ENCODE peak calls at places on chromosome 18, in five cellular contexts. E is gastrocnemius medialis, U is H1, R is testis, D is tibial nerve. S is an unnamed sample.

GRCh38 chr18:35132284-35132910 is 91.2 kb downstream of the MAPRE2 start:
- DNase-seq in U (no peak), D (no peak), R (no peak), E (no peak), S (no peak)

GRCh38 chr18:76494181-76494540 is 881 bp downstream of the ZNF516 start:
- DNase-seq in U (no peak), E (peak; percentile 36), D (peak; percentile 37), R (peak; percentile 69), S (no peak)

GRCh38 chr18:74748809-74749208 is 151.1 kb downstream of the ZNF407 start:
- DNase-seq in E (no peak), U (no peak), R (no peak), D (no peak), S (no peak)

GRCh38 chr18:5253910-5254309 is 41.6 kb downstream of the ZBTB14 start:
- DNase-seq in R (no peak), E (no peak), U (no peak), D (no peak), S (no peak)

GRCh38 chr18:55407774-55408535 is 180.0 kb downstream of the TCF4 start:
- DNase-seq in D (no peak), E (no peak), R (no peak), U (no peak), S (no peak)

GRCh38 chr18:4016391-4017049 is 438.6 kb downstream of the DLGAP1 start:
- DNase-seq in D (no peak), U (no peak), R (no peak), E (no peak), S (no peak)

GRCh38 chr18:52313213-52313612 is 26.8 kb upstream of the DCC start:
- DNase-seq in E (no peak), U (no peak), D (no peak), R (no peak), S (no peak)

GRCh38 chr18:59834267-59834666 is 65.5 kb upstream of the PMAIP1 start:
- DNase-seq in D (no peak), R (no peak), U (no peak), E (no peak), S (no peak)

GRCh38 chr18:25298853-25299274 is 53.1 kb downstream of the ZNF521 start:
- DNase-seq in E (peak; percentile 55), R (no peak), D (no peak), U (no peak), S (peak; percentile 75)

GRCh38 chr18:8260319-8260718 is 348.9 kb upstream of the RAB12 start:
- DNase-seq in R (no peak), E (no peak), U (no peak), D (no peak), S (no peak)

GRCh38 chr18:3093624-3094354 is 80.8 kb upstream of the LPIN2 start:
- DNase-seq in U (no peak), D (no peak), R (no peak), E (no peak), S (no peak)

GRCh38 chr18:37266290-37266689 is 299.3 kb downstream of the CELF4 start:
- DNase-seq in E (no peak), U (no peak), R (no peak), D (no peak), S (no peak)

GRCh38 chr18:39842042-39842791 is 2112.8 kb upstream of the PIK3C3 start:
- DNase-seq in D (no peak), E (no peak), U (no peak), R (no peak), S (no peak)

GRCh38 chr18:3682061-3682460 is 232.1 kb downstream of the TGIF1 start:
- DNase-seq in R (no peak), E (no peak), U (no peak), D (no peak), S (no peak)

GRCh38 chr18:24397694-24398365 is at the start of gene OSBPL1A:
- DNase-seq in U (peak; percentile 94), R (peak; percentile 95), D (peak; percentile 78), E (peak; percentile 71), S (peak; percentile 95)

GRCh38 chr18:32424696-32425095 is 46.0 kb downstream of the GAREM1 start:
- DNase-seq in E (no peak), U (no peak), D (no peak), R (no peak), S (no peak)

GRCh38 chr18:58046087-58046793 is 2.2 kb downstream of the NEDD4L start:
- DNase-seq in D (no peak), E (no peak), U (no peak), R (no peak), S (no peak)

GRCh38 chr18:9694952-9695495 is 13.1 kb upstream of the RAB31 start:
- DNase-seq in R (no peak), D (no peak), E (no peak), U (no peak), S (no peak)

GRCh38 chr18:43393174-43393573 is 115.9 kb upstream of the SYT4 start:
- DNase-seq in R (no peak), D (no peak), E (no peak), U (no peak), S (no peak)

GRCh38 chr18:34117319-34117718 is 107.4 kb downstream of the NOL4 start:
- DNase-seq in U (no peak), E (no peak), R (no peak), D (no peak), S (no peak)

GRCh38 chr18:58635891-58636290 is 7.0 kb upstream of the ALPK2 start:
- DNase-seq in U (no peak), E (no peak), R (no peak), D (no peak), S (no peak)

GRCh38 chr18:10025756-10026290 is 112.0 kb downstream of the VAPA start:
- DNase-seq in E (no peak), U (no peak), R (no peak), D (no peak), S (no peak)

GRCh38 chr18:62033207-62033606 is 140.4 kb upstream of the RNF152 start:
- DNase-seq in R (no peak), E (no peak), U (no peak), D (no peak), S (no peak)

GRCh38 chr18:42261731-42262130 is 306.7 kb downstream of the PIK3C3 start:
- DNase-seq in R (no peak), D (no peak), U (no peak), E (no peak), S (no peak)

GRCh38 chr18:44556296-44556695 is 124.4 kb upstream of the SETBP1 start:
- DNase-seq in R (no peak), D (no peak), U (no peak), E (no peak), S (no peak)

GRCh38 chr18:59696311-59697235 is 650 bp downstream of the CCBE1 start:
- DNase-seq in R (peak; percentile 23), U (no peak), D (no peak), E (no peak), S (no peak)

GRCh38 chr18:72206814-72207213 is 337.3 kb downstream of the CBLN2 start:
- DNase-seq in R (no peak), U (no peak), D (no peak), E (no peak), S (no peak)

GRCh38 chr18:77766421-77766820 is 516.8 kb downstream of the GALR1 start:
- DNase-seq in U (no peak), R (no peak), E (no peak), D (no peak), S (no peak)

DNA sequence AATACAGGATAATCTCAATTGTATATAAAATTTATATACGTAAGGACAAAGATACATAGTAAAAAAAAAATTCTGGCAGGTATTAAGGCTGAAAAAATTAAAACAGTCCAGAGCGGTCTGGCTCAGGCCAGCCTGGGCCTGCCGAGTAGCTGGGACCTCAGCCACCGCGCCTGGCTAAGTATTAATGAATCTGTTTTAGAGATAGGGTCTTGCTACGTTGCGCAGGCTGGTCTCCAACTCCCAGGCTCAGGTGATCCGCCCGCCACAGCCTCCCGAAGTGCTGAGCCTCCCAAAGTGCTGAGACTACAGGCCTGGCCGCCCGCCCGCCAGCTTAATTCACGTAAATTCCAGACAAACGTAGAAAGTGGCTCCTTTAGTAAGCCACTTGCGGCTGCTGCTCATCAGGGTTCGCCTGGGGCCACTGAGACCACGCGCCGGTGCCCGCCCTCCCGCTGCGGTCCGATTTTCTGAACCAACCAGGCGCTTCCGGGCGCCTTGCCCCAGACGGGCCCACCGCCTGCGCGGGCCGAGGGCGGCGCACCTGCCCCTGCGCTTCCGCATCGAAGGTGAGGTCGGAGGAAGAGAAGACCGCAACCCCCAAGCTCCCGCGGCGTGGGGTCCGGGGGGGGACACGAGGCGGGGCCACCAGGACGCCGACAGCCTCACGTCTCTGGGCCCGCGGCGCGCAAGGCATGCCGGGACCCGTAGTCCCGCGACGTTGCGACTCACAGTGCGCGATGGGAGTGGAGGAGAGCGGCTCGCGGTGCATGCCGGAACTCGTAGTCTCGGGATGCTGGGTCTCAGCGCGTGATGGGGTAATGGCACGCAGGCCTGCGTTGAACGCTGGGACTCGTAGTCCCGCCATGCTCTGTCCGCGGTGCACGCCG is 695 bp upstream of the CTDP1 start:
- DNase-seq in U (peak; percentile 96), R (peak; percentile 100), D (peak; percentile 96), E (peak; percentile 99), S (peak; percentile 99)
- TF ChIP-seq POLR2A in U (no peak), R (no peak), D (no peak), E (peak; percentile 78), S (peak; percentile 54)

GRCh38 chr18:48940854-48941531 is 9.8 kb downstream of the SMAD7 start:
- DNase-seq in D (no peak), E (no peak), U (no peak), R (no peak), S (no peak)
- H3K4me1 ChIP-seq in D (peaks cover 4% of the 10 kb centered on the region), E (peaks cover 97% of the 10 kb centered on the region), U (peaks cover 12% of the 10 kb centered on the region), R (peaks cover 20% of the 10 kb centered on the region), S (peaks cover 98% of the 10 kb centered on the region)

GRCh38 chr18:63177259-63177658 is 142.3 kb downstream of the BCL2 start:
- DNase-seq in D (no peak), R (no peak), E (no peak), U (no peak), S (no peak)

GRCh38 chr18:63180333-63180732 is 139.2 kb downstream of the BCL2 start:
- DNase-seq in R (no peak), U (no peak), D (no peak), E (no peak), S (no peak)

GRCh38 chr18:63179422-63179821 is 140.1 kb downstream of the BCL2 start:
- DNase-seq in D (no peak), R (no peak), U (no peak), E (no peak), S (no peak)

GRCh38 chr18:63178526-63178880 is 141.1 kb downstream of the BCL2 start:
- DNase-seq in R (peak; percentile 74), D (peak; percentile 78), E (peak; percentile 82), U (no peak), S (peak; percentile 49)

DNA sequence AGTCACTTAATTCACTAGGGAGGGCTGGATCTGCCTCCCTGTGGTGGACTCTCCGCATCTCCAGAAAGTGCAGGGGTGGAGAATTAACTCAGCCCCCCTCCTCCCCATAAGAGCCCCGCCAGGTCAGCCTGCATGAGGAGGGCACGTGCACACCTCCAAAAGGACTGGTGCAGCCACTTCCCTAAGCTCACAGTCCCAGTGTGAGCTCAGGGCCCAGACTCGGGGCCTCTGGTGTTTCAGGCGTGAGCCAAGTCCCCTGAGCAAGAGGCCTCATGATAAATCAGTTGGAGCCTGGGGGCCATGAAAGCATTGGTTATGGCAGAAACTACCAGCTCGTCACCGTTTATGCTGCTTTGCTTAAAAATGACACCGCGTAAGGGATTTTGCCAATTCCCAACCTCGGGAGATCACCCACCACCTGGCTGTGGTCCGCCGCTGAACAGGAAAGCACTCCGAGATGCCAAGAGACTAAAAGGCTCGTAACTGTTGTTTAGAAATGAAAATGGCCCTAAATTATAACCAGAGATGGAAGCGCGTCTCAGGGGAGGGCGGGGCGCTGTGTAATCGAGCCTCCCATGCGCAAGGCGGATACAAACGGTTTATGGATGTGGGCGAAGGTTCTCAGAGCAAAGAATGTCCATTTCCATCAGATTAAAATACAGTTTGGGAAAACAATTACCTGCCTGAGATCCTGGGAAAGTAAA is 141.6 kb downstream of the BCL2 start:
- DNase-seq in D (peak; percentile 21), E (peak; percentile 43), R (no peak), U (no peak), S (no peak)
- TF ChIP-seq POLR2A in D (no peak), E (no peak), R (no peak), U (no peak), S (no peak)

GRCh38 chr18:79597176-79598045 is 82.2 kb upstream of the CTDP1 start:
- DNase-seq in R (no peak), D (peak; percentile 7), E (no peak), U (no peak), S (peak; percentile 45)
- H3K4me1 ChIP-seq in R (peaks cover 4% of the 10 kb centered on the region), D (no peaks in the 10 kb centered on the region), E (no peaks in the 10 kb centered on the region), U (no peaks in the 10 kb centered on the region), S (no peaks in the 10 kb centered on the region)